ENCODE peak calls at places on chromosomes 7 and 10, in five cellular contexts. Z, F, W, M and J are unnamed samples.

GRCh38 chr7:148503900-148504487 is 86.6 kb upstream of the C7orf33 start:
- DNase-seq in M (peak; percentile 41), W (no peak), F (no peak), Z (no peak), J (peak; percentile 52)

GRCh38 chr10:48526371-48526821 is 78.5 kb downstream of the ARHGAP22 start:
- DNase-seq in Z (peak; percentile 18), M (peak; percentile 75), W (peak; percentile 66), F (no peak), J (no peak)

GRCh38 chr7:122833888-122834570 is 52.2 kb downstream of the CADPS2 start:
- DNase-seq in Z (no peak), F (no peak), W (no peak), M (no peak), J (no peak)

GRCh38 chr10:115992554-115992953 is 280.5 kb downstream of the GFRA1 start:
- DNase-seq in W (no peak), Z (no peak), M (no peak), F (no peak), J (no peak)

GRCh38 chr10:9038146-9038714 is 983.7 kb downstream of the GATA3 start:
- DNase-seq in Z (peak; percentile 54), W (no peak), M (no peak), F (no peak), J (no peak)

GRCh38 chr7:37352974-37353948 is 95.4 kb downstream of the ELMO1 start:
- DNase-seq in Z (no peak), F (no peak), M (no peak), W (no peak), J (peak; percentile 67)

GRCh38 chr7:133290676-133291332 is 37.9 kb downstream of the EXOC4 start:
- DNase-seq in F (no peak), M (no peak), Z (no peak), W (no peak), J (no peak)

GRCh38 chr10:112546474-112546873 is 99.5 kb downstream of the VTI1A start:
- DNase-seq in M (peak; percentile 44), W (no peak), F (no peak), Z (no peak), J (no peak)

GRCh38 chr7:141483044-141483443 is 68.2 kb upstream of the AGK start:
- DNase-seq in Z (no peak), F (no peak), M (no peak), W (no peak), J (no peak)

GRCh38 chr7:158274404-158274811 is 313.2 kb downstream of the PTPRN2 start:
- DNase-seq in W (no peak), Z (no peak), M (no peak), F (no peak), J (no peak)

GRCh38 chr10:76085773-76086570 is 654.5 kb downstream of the LRMDA start:
- DNase-seq in M (no peak), Z (no peak), W (no peak), F (no peak), J (no peak)

GRCh38 chr7:92527300-92528187 is 776 bp downstream of the PEX1 start:
- DNase-seq in Z (peak; percentile 77), M (peak; percentile 72), F (peak; percentile 49), W (peak; percentile 3), J (peak; percentile 81)

GRCh38 chr7:81600608-81601007 is 169.2 kb downstream of the HGF start:
- DNase-seq in F (no peak), M (no peak), Z (no peak), W (no peak), J (no peak)

GRCh38 chr7:1400351-1400750 is 58.9 kb downstream of the MICALL2 start:
- DNase-seq in F (no peak), W (no peak), Z (no peak), M (no peak), J (peak; percentile 46)

GRCh38 chr10:22315455-22316285 is 518 bp upstream of the COMMD3 start:
- DNase-seq in Z (no peak), W (no peak), F (no peak), M (peak; percentile 53), J (peak; percentile 87)

GRCh38 chr7:832292-832967 is at the start of gene SUN1:
- DNase-seq in M (peak; percentile 88), W (no peak), Z (peak; percentile 75), F (peak; percentile 79), J (peak; percentile 66)

GRCh38 chr7:43517464-43517863 is 65.4 kb upstream of the STK17A start:
- DNase-seq in W (no peak), M (no peak), F (no peak), Z (no peak), J (no peak)

GRCh38 chr7:132998763-132999162 is 83.1 kb downstream of the CHCHD3 start:
- DNase-seq in F (peak; percentile 55), W (no peak), M (no peak), Z (no peak), J (peak; percentile 78)

GRCh38 chr10:93386496-93387369 is 95.4 kb downstream of the MYOF start:
- DNase-seq in W (no peak), Z (peak; percentile 66), F (no peak), M (no peak), J (no peak)

DNA sequence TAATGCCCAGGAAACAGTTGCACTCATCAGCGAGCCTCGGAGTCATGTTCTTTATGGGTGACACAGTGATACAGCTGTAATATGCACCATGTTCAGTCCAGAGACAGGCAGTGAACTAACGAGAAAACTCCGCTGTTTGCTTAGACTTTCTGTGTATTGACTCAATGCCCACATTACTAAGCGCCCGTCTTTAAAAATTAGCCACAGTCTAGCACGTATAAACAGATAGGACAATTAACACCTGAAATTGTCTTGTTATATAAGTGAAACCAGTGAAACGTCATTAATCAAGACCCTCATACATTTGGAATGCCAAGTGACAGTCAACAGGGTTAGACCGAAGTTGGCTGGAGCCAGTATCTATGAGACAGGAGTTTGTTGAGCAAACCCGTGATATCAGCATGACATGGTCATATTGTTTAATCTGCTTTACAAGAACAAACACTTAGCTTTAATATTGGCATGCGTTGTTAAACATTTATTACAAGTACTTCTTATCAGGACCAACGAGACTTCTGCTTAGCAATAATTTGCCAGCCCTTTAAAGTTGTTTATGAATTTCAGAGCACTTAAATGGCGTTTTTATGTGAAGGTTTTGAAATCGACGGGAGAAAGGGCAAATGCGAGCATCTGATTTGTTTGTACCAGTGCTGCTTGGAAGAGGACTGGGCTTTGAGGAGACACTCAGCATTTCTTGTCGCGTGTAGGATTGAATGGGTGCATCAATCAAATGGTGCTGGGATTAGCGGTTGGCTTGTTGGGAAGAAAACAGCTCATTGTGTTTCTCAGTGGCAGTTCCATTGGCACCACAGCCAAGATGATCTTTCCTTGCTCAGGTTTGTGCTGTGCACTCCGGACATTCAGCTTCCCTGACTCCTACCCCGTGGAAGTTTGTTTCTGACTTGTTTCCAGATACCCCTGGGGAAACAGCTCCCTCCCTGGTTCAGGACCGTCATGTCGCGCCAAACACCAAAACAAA is 56.3 kb downstream of the CAMK1D start:
- DNase-seq in F (no peak), Z (peak; percentile 15), W (no peak), M (no peak), J (peak; percentile 16)
- TF ChIP-seq CTCF in F (no peak), Z (no peak), W (no peak), M (no peak), J (peak; percentile 30)

DNA sequence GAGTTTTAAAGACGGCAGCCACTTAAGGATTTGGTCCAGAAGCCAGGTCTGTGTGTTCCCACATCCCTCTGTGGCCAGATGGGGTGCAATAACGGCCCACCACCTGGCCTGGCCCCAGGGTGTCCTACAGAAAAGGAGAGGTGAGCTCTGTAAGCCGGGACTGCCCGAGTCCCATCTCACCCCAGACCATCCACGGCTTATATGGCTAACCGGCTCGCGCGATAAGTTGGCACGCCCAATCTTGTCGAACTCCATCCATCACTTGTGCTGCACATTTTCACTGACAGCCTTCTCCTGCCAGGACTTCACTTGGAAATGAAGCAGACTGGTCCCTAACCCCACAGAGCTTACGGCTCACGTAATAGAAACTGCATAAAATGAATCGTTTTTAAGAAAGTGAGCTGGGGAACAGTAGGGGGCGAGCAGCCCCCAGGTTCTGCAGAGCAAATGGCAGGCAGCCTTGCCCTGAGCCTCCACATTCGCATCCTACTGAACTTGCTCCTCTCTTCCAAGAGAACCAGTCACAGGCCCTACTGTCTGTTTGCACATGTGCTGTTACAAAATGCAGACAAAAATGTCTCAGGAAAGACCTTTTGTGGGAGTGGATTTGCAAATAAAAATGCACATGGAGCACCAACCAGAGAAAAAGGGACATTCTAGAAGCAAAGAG is 98.2 kb downstream of the TNS3 start:
- DNase-seq in F (no peak), M (no peak), Z (no peak), W (no peak), J (peak; percentile 47)
- H3K27ac ChIP-seq in F (no peak overlapping the region), M (no peak overlapping the region), Z (no peak overlapping the region), W (peak overlapping the region; percentile 57), J (no peak overlapping the region)

GRCh38 chr7:98826811-98827231 is 43.0 kb downstream of the TMEM130 start:
- DNase-seq in Z (peak; percentile 96), W (no peak), M (no peak), F (peak; percentile 80), J (peak; percentile 48)
- TF ChIP-seq CTCF in Z (peak; percentile 55), W (no peak), M (no peak), F (no peak), J (no peak)

GRCh38 chr7:3588341-3588740 is 287.3 kb downstream of the SDK1 start:
- DNase-seq in W (no peak), Z (no peak), M (no peak), F (no peak), J (no peak)
- H3K27ac ChIP-seq in W (no peak overlapping the region), Z (no peak overlapping the region), M (no peak overlapping the region), F (no peak overlapping the region), J (no peak overlapping the region)

GRCh38 chr10:70234668-70235447 is 1.6 kb upstream of the PPA1 start:
- DNase-seq in F (no peak), W (peak; percentile 30), M (no peak), Z (peak; percentile 73), J (no peak)

GRCh38 chr10:70233109-70233938 is at the start of gene PPA1:
- DNase-seq in W (peak; percentile 78), M (peak; percentile 96), F (peak; percentile 99), Z (peak; percentile 99), J (peak; percentile 97)

GRCh38 chr10:70232155-70232858 is 922 bp downstream of the PPA1 start:
- DNase-seq in Z (peak; percentile 80), W (no peak), F (peak; percentile 74), M (peak; percentile 74), J (peak; percentile 54)

GRCh38 chr10:70233939-70234300 is 691 bp upstream of the PPA1 start:
- DNase-seq in F (no peak), W (no peak), Z (no peak), M (no peak), J (no peak)

DNA sequence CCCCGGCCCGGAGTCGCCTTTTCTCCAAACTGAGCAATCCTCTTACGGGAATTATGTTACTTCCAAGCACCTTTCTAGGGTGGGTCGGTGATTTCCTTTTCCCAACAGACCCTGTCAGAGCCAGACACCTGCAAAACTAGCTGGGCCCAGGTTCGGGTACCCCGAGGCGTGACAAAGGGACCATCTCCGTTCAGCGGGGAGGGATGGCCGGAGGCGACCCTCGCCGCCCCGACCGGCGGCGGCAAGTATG is 445 bp downstream of the PPA1 start:
- DNase-seq in W (no peak), F (no peak), Z (no peak), M (no peak), J (no peak)
- TF ChIP-seq CTCF in W (no peak), F (no peak), Z (no peak), M (no peak), J (no peak)